ENCODE peak calls at places on chromosome 10, in six cellular contexts. One of them, this sample, is unnamed.

GRCh38 chr10:100907175-100907574 is 5.6 kb upstream of the SLF2 start:
- DNase-seq in left ventricle myocardium inferior: no peak
- DNase-seq in GM23248: no peak
- DNase-seq in CD4-positive, alpha-beta memory T cell: no peak
- DNase-seq in fibroblast of lung: no peak
- DNase-seq in astrocyte: no peak
- DNase-seq in this sample: no peak

GRCh38 chr10:78746178-78746763 is 322.5 kb upstream of the ZMIZ1 start:
- DNase-seq in left ventricle myocardium inferior: no peak
- DNase-seq in GM23248: no peak
- DNase-seq in CD4-positive, alpha-beta memory T cell: no peak
- DNase-seq in fibroblast of lung: no peak
- DNase-seq in astrocyte: no peak
- DNase-seq in this sample: no peak

GRCh38 chr10:88974012-88974411 is 16.6 kb upstream of the FAS start:
- DNase-seq in left ventricle myocardium inferior: no peak
- DNase-seq in GM23248: peak
- DNase-seq in CD4-positive, alpha-beta memory T cell: no peak
- DNase-seq in fibroblast of lung: peak
- DNase-seq in astrocyte: peak
- DNase-seq in this sample: no peak

GRCh38 chr10:113187066-113187777 is 237.2 kb downstream of the TCF7L2 start:
- DNase-seq in left ventricle myocardium inferior: peak
- DNase-seq in GM23248: no peak
- DNase-seq in CD4-positive, alpha-beta memory T cell: no peak
- DNase-seq in fibroblast of lung: peak
- DNase-seq in astrocyte: peak
- DNase-seq in this sample: no peak

GRCh38 chr10:80900661-80901060 is 363.0 kb downstream of the SH2D4B start:
- DNase-seq in left ventricle myocardium inferior: no peak
- DNase-seq in GM23248: no peak
- DNase-seq in CD4-positive, alpha-beta memory T cell: no peak
- DNase-seq in fibroblast of lung: no peak
- DNase-seq in astrocyte: no peak
- DNase-seq in this sample: no peak

GRCh38 chr10:89431977-89432376 is 17.6 kb downstream of the IFIT5 start:
- DNase-seq in left ventricle myocardium inferior: no peak
- DNase-seq in GM23248: peak
- DNase-seq in CD4-positive, alpha-beta memory T cell: no peak
- DNase-seq in fibroblast of lung: peak
- DNase-seq in astrocyte: peak
- DNase-seq in this sample: no peak

GRCh38 chr10:30241422-30242110 is 107.5 kb downstream of the MTPAP start:
- DNase-seq in left ventricle myocardium inferior: no peak
- DNase-seq in GM23248: no peak
- DNase-seq in CD4-positive, alpha-beta memory T cell: no peak
- DNase-seq in fibroblast of lung: no peak
- DNase-seq in astrocyte: no peak
- DNase-seq in this sample: no peak

GRCh38 chr10:28179490-28180099 is 123.3 kb downstream of the MPP7 start:
- DNase-seq in left ventricle myocardium inferior: no peak
- DNase-seq in GM23248: peak
- DNase-seq in CD4-positive, alpha-beta memory T cell: peak
- DNase-seq in fibroblast of lung: peak
- DNase-seq in astrocyte: peak
- DNase-seq in this sample: no peak

GRCh38 chr10:43649149-43649523 is 455 bp upstream of the ZNF32 start:
- DNase-seq in left ventricle myocardium inferior: no peak
- DNase-seq in GM23248: no peak
- DNase-seq in CD4-positive, alpha-beta memory T cell: no peak
- DNase-seq in fibroblast of lung: no peak
- DNase-seq in astrocyte: no peak
- DNase-seq in this sample: no peak

GRCh38 chr10:105950410-105950809 is 1214.1 kb downstream of the SORCS1 start:
- DNase-seq in left ventricle myocardium inferior: peak
- DNase-seq in GM23248: peak
- DNase-seq in CD4-positive, alpha-beta memory T cell: no peak
- DNase-seq in fibroblast of lung: peak
- DNase-seq in astrocyte: no peak
- DNase-seq in this sample: peak

GRCh38 chr10:65501259-65501658 is 1424.6 kb upstream of the LRRTM3 start:
- DNase-seq in left ventricle myocardium inferior: no peak
- DNase-seq in GM23248: no peak
- DNase-seq in CD4-positive, alpha-beta memory T cell: peak
- DNase-seq in fibroblast of lung: no peak
- DNase-seq in astrocyte: no peak
- DNase-seq in this sample: no peak

GRCh38 chr10:89744021-89744420 is 42.6 kb downstream of the KIF20B start:
- DNase-seq in left ventricle myocardium inferior: no peak
- DNase-seq in GM23248: peak
- DNase-seq in CD4-positive, alpha-beta memory T cell: no peak
- DNase-seq in fibroblast of lung: peak
- DNase-seq in astrocyte: peak
- DNase-seq in this sample: no peak

GRCh38 chr10:102645741-102646609 is 1.7 kb downstream of the TRIM8 start:
- DNase-seq in left ventricle myocardium inferior: peak
- DNase-seq in GM23248: peak
- DNase-seq in CD4-positive, alpha-beta memory T cell: peak
- DNase-seq in fibroblast of lung: peak
- DNase-seq in astrocyte: peak
- DNase-seq in this sample: peak

GRCh38 chr10:86371116-86371515 is 4.5 kb upstream of the GRID1 start:
- DNase-seq in left ventricle myocardium inferior: no peak
- DNase-seq in GM23248: no peak
- DNase-seq in CD4-positive, alpha-beta memory T cell: no peak
- DNase-seq in fibroblast of lung: no peak
- DNase-seq in astrocyte: no peak
- DNase-seq in this sample: no peak

GRCh38 chr10:24351883-24352778 is 143.2 kb downstream of the KIAA1217 start:
- DNase-seq in left ventricle myocardium inferior: no peak
- DNase-seq in GM23248: no peak
- DNase-seq in CD4-positive, alpha-beta memory T cell: no peak
- DNase-seq in fibroblast of lung: peak
- DNase-seq in astrocyte: peak
- DNase-seq in this sample: no peak

GRCh38 chr10:15805395-15806058 is 54.8 kb downstream of the MINDY3 start:
- DNase-seq in left ventricle myocardium inferior: no peak
- DNase-seq in GM23248: no peak
- DNase-seq in CD4-positive, alpha-beta memory T cell: no peak
- DNase-seq in fibroblast of lung: no peak
- DNase-seq in astrocyte: no peak
- DNase-seq in this sample: no peak

GRCh38 chr10:129932182-129932581 is 31.9 kb downstream of the EBF3 start:
- DNase-seq in left ventricle myocardium inferior: no peak
- DNase-seq in GM23248: no peak
- DNase-seq in CD4-positive, alpha-beta memory T cell: no peak
- DNase-seq in fibroblast of lung: no peak
- DNase-seq in astrocyte: no peak
- DNase-seq in this sample: no peak

GRCh38 chr10:125112697-125113494 is 47.5 kb downstream of the CTBP2 start:
- DNase-seq in left ventricle myocardium inferior: no peak
- DNase-seq in GM23248: peak
- DNase-seq in CD4-positive, alpha-beta memory T cell: no peak
- DNase-seq in fibroblast of lung: no peak
- DNase-seq in astrocyte: no peak
- DNase-seq in this sample: no peak

GRCh38 chr10:15158448-15158847 is 10.0 kb downstream of the NMT2 start:
- DNase-seq in left ventricle myocardium inferior: no peak
- DNase-seq in GM23248: no peak
- DNase-seq in CD4-positive, alpha-beta memory T cell: no peak
- DNase-seq in fibroblast of lung: no peak
- DNase-seq in astrocyte: no peak
- DNase-seq in this sample: no peak

GRCh38 chr10:111482621-111483216 is 405.9 kb downstream of the ADRA2A start:
- DNase-seq in left ventricle myocardium inferior: no peak
- DNase-seq in GM23248: no peak
- DNase-seq in CD4-positive, alpha-beta memory T cell: no peak
- DNase-seq in fibroblast of lung: no peak
- DNase-seq in astrocyte: no peak
- DNase-seq in this sample: no peak

GRCh38 chr10:75071164-75071489 is 40.3 kb upstream of the SAMD8 start:
- DNase-seq in left ventricle myocardium inferior: peak
- DNase-seq in GM23248: no peak
- DNase-seq in CD4-positive, alpha-beta memory T cell: no peak
- DNase-seq in fibroblast of lung: peak
- DNase-seq in astrocyte: peak
- DNase-seq in this sample: no peak

GRCh38 chr10:22505923-22506685 is 160.8 kb downstream of the SPAG6 start:
- DNase-seq in left ventricle myocardium inferior: no peak
- DNase-seq in GM23248: peak
- DNase-seq in CD4-positive, alpha-beta memory T cell: no peak
- DNase-seq in fibroblast of lung: no peak
- DNase-seq in astrocyte: no peak
- DNase-seq in this sample: no peak

GRCh38 chr10:49596493-49596809 is 13.7 kb upstream of the SLC18A3 start:
- DNase-seq in left ventricle myocardium inferior: no peak
- DNase-seq in GM23248: no peak
- DNase-seq in CD4-positive, alpha-beta memory T cell: no peak
- DNase-seq in fibroblast of lung: no peak
- DNase-seq in astrocyte: no peak
- DNase-seq in this sample: no peak

GRCh38 chr10:119410361-119411116 is 132.0 kb downstream of the RGS10 start:
- DNase-seq in left ventricle myocardium inferior: no peak
- DNase-seq in GM23248: no peak
- DNase-seq in CD4-positive, alpha-beta memory T cell: no peak
- DNase-seq in fibroblast of lung: no peak
- DNase-seq in astrocyte: no peak
- DNase-seq in this sample: no peak

GRCh38 chr10:77020426-77021040 is 617.1 kb downstream of the KCNMA1 start:
- DNase-seq in left ventricle myocardium inferior: no peak
- DNase-seq in GM23248: no peak
- DNase-seq in CD4-positive, alpha-beta memory T cell: no peak
- DNase-seq in fibroblast of lung: no peak
- DNase-seq in astrocyte: no peak
- DNase-seq in this sample: no peak

GRCh38 chr10:72133517-72133916 is 45.2 kb upstream of the SPOCK2 start:
- DNase-seq in left ventricle myocardium inferior: no peak
- DNase-seq in GM23248: peak
- DNase-seq in CD4-positive, alpha-beta memory T cell: no peak
- DNase-seq in fibroblast of lung: peak
- DNase-seq in astrocyte: peak
- DNase-seq in this sample: no peak

GRCh38 chr10:72058989-72059842 is 29.1 kb downstream of the SPOCK2 start:
- DNase-seq in left ventricle myocardium inferior: no peak
- DNase-seq in GM23248: no peak
- DNase-seq in CD4-positive, alpha-beta memory T cell: peak
- DNase-seq in fibroblast of lung: peak
- DNase-seq in astrocyte: no peak
- DNase-seq in this sample: no peak

GRCh38 chr10:117074621-117075020 is 63.4 kb downstream of the VAX1 start:
- DNase-seq in left ventricle myocardium inferior: no peak
- DNase-seq in GM23248: no peak
- DNase-seq in CD4-positive, alpha-beta memory T cell: no peak
- DNase-seq in fibroblast of lung: no peak
- DNase-seq in astrocyte: no peak
- DNase-seq in this sample: no peak

GRCh38 chr10:23096814-23097549 is 1.6 kb downstream of the MSRB2 start:
- DNase-seq in left ventricle myocardium inferior: no peak
- DNase-seq in GM23248: peak
- DNase-seq in CD4-positive, alpha-beta memory T cell: no peak
- DNase-seq in fibroblast of lung: peak
- DNase-seq in astrocyte: peak
- DNase-seq in this sample: no peak

GRCh38 chr10:122234416-122234815 is 36.7 kb upstream of the BTBD16 start:
- DNase-seq in left ventricle myocardium inferior: no peak
- DNase-seq in GM23248: no peak
- DNase-seq in CD4-positive, alpha-beta memory T cell: no peak
- DNase-seq in fibroblast of lung: no peak
- DNase-seq in astrocyte: no peak
- DNase-seq in this sample: no peak

GRCh38 chr10:63987212-63987611 is 466.0 kb downstream of the REEP3 start:
- DNase-seq in left ventricle myocardium inferior: no peak
- DNase-seq in GM23248: no peak
- DNase-seq in CD4-positive, alpha-beta memory T cell: no peak
- DNase-seq in fibroblast of lung: no peak
- DNase-seq in astrocyte: no peak
- DNase-seq in this sample: no peak

GRCh38 chr10:113518415-113518814 is 34.4 kb upstream of the HABP2 start:
- DNase-seq in left ventricle myocardium inferior: no peak
- DNase-seq in GM23248: no peak
- DNase-seq in CD4-positive, alpha-beta memory T cell: no peak
- DNase-seq in fibroblast of lung: no peak
- DNase-seq in astrocyte: no peak
- DNase-seq in this sample: no peak

GRCh38 chr10:42367532-42368230 is 270.7 kb downstream of the ZNF33B start:
- DNase-seq in left ventricle myocardium inferior: peak
- DNase-seq in GM23248: peak
- DNase-seq in CD4-positive, alpha-beta memory T cell: no peak
- DNase-seq in fibroblast of lung: peak
- DNase-seq in astrocyte: peak
- DNase-seq in this sample: peak
- H3K4me3 ChIP-seq in left ventricle myocardium inferior: peak
- H3K4me3 ChIP-seq in GM23248: peak
- H3K4me3 ChIP-seq in CD4-positive, alpha-beta memory T cell: no peak
- H3K4me3 ChIP-seq in fibroblast of lung: peak
- H3K4me3 ChIP-seq in astrocyte: peak
- H3K4me3 ChIP-seq in this sample: peak

DNA sequence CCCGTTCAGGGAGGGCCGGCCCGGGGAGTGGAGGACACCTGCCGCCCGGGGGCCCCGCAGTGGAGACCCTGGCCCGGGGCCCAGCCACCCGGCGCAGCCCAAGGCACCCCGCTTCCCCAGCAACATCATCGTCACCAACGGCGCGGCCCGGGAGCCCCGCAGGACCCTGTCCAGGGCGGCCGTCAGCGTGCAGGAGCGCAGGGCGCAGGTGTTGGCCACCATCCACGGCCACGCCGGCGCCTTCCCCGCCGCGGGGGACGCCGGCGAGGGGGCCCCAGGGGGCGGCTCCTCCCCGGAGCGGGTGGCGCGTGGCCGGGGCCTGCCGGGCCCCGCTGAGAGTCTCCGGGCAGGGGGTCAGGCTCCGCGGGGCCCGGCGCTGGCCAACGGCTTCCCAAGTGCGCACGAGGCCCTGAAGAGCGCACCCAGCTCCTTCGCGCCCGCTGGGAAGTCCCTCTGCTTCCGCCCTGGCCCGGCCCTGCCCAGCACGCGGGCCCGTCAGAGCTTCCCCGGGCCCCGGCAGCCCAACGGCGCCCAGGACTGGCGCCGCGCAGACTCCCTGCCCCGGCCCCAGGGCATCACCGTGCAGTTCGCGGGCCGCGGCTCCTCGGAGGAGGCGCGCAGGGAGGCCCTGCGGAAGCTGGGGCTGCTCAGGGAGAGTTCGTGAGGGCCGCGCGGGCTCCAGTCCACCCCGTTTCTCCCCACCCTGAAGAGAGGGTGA is 46.7 kb downstream of the PROSER2 start:
- DNase-seq in left ventricle myocardium inferior: no peak
- DNase-seq in GM23248: peak
- DNase-seq in CD4-positive, alpha-beta memory T cell: no peak
- DNase-seq in fibroblast of lung: peak
- DNase-seq in astrocyte: peak
- DNase-seq in this sample: no peak
- H3K4me3 ChIP-seq in left ventricle myocardium inferior: peak
- H3K4me3 ChIP-seq in GM23248: no peak
- H3K4me3 ChIP-seq in CD4-positive, alpha-beta memory T cell: no peak
- H3K4me3 ChIP-seq in fibroblast of lung: no peak
- H3K4me3 ChIP-seq in astrocyte: no peak
- H3K4me3 ChIP-seq in this sample: no peak

GRCh38 chr10:11440250-11441150 is 170.9 kb downstream of the USP6NL start:
- DNase-seq in left ventricle myocardium inferior: no peak
- DNase-seq in GM23248: no peak
- DNase-seq in CD4-positive, alpha-beta memory T cell: no peak
- DNase-seq in fibroblast of lung: no peak
- DNase-seq in astrocyte: no peak
- DNase-seq in this sample: no peak
- H3K4me3 ChIP-seq in left ventricle myocardium inferior: no peak
- H3K4me3 ChIP-seq in GM23248: no peak
- H3K4me3 ChIP-seq in CD4-positive, alpha-beta memory T cell: peak
- H3K4me3 ChIP-seq in fibroblast of lung: no peak
- H3K4me3 ChIP-seq in astrocyte: no peak
- H3K4me3 ChIP-seq in this sample: no peak

GRCh38 chr10:132337019-132337418 is 5.0 kb downstream of the LRRC27 start:
- DNase-seq in left ventricle myocardium inferior: no peak
- DNase-seq in GM23248: peak
- DNase-seq in CD4-positive, alpha-beta memory T cell: no peak
- DNase-seq in fibroblast of lung: peak
- DNase-seq in astrocyte: peak
- DNase-seq in this sample: no peak
- H3K4me3 ChIP-seq in left ventricle myocardium inferior: peak
- H3K4me3 ChIP-seq in GM23248: peak
- H3K4me3 ChIP-seq in CD4-positive, alpha-beta memory T cell: peak
- H3K4me3 ChIP-seq in fibroblast of lung: no peak
- H3K4me3 ChIP-seq in astrocyte: peak
- H3K4me3 ChIP-seq in this sample: peak